ENCODE peak calls at places on chromosome 20, in six cellular contexts. O, D, M, S, U and Y are unnamed samples.

GRCh38 chr20:20780127-20780822 is 67.8 kb upstream of the RALGAPA2 start:
- DNase-seq in O (peak; percentile 33), D (peak; percentile 71), M (no peak), S (no peak), U (no peak), Y (peak; percentile 79)

GRCh38 chr20:15859061-15859460 is 714.2 kb downstream of the KIF16B start:
- DNase-seq in O (no peak), D (no peak), M (no peak), S (no peak), U (no peak), Y (no peak)

GRCh38 chr20:1660263-1660662 is 2.7 kb upstream of the SIRPG start:
- DNase-seq in O (no peak), D (no peak), M (no peak), S (no peak), U (no peak), Y (no peak)

GRCh38 chr20:1687053-1687452 is 29.5 kb upstream of the SIRPG start:
- DNase-seq in O (no peak), D (no peak), M (no peak), S (no peak), U (no peak), Y (no peak)

GRCh38 chr20:36155629-36155971 is 1.1 kb downstream of the EPB41L1 start:
- DNase-seq in O (no peak), D (no peak), M (no peak), S (no peak), U (no peak), Y (no peak)

GRCh38 chr20:32227316-32227715 is 19.6 kb downstream of the POFUT1 start:
- DNase-seq in O (no peak), D (no peak), M (no peak), S (no peak), U (no peak), Y (peak; percentile 66)

GRCh38 chr20:35039146-35039545 is 53.5 kb downstream of the TRPC4AP start:
- DNase-seq in O (no peak), D (no peak), M (no peak), S (no peak), U (no peak), Y (no peak)

GRCh38 chr20:38387953-38388352 is 41.7 kb downstream of the LBP start:
- DNase-seq in O (no peak), D (peak; percentile 11), M (no peak), S (no peak), U (no peak), Y (no peak)

GRCh38 chr20:37841991-37842390 is 60.9 kb upstream of the VSTM2L start:
- DNase-seq in O (no peak), D (no peak), M (no peak), S (peak; percentile 67), U (no peak), Y (no peak)

GRCh38 chr20:16708590-16708989 is 21.2 kb upstream of the SNRPB2 start:
- DNase-seq in O (no peak), D (no peak), M (no peak), S (no peak), U (no peak), Y (no peak)

GRCh38 chr20:43751167-43752050 is 24.6 kb upstream of the GTSF1L start:
- DNase-seq in O (no peak), D (no peak), M (peak; percentile 92), S (no peak), U (peak; percentile 64), Y (no peak)

GRCh38 chr20:4369798-4370124 is 351.9 kb upstream of the PRND start:
- DNase-seq in O (no peak), D (no peak), M (no peak), S (no peak), U (no peak), Y (no peak)

GRCh38 chr20:51586005-51586440 is 43.5 kb upstream of the NFATC2 start:
- DNase-seq in O (no peak), D (peak; percentile 90), M (peak; percentile 83), S (no peak), U (peak; percentile 89), Y (peak; percentile 90)

GRCh38 chr20:16576219-16576618 is 3.0 kb upstream of the KIF16B start:
- DNase-seq in O (no peak), D (no peak), M (no peak), S (no peak), U (no peak), Y (no peak)

GRCh38 chr20:34516874-34517542 is 786 bp downstream of the DYNLRB1 start:
- DNase-seq in O (no peak), D (peak; percentile 43), M (no peak), S (no peak), U (peak; percentile 58), Y (no peak)

GRCh38 chr20:33083544-33084340 is 4.3 kb downstream of the BPIFB4 start:
- DNase-seq in O (no peak), D (no peak), M (no peak), S (no peak), U (no peak), Y (no peak)

GRCh38 chr20:43941476-43942212 is 27.0 kb downstream of the TOX2 start:
- DNase-seq in O (no peak), D (no peak), M (peak; percentile 39), S (no peak), U (no peak), Y (no peak)

GRCh38 chr20:63032861-63033634 is 26.3 kb upstream of the BHLHE23 start:
- DNase-seq in O (peak; percentile 65), D (peak; percentile 24), M (no peak), S (no peak), U (no peak), Y (no peak)

GRCh38 chr20:42027746-42028268 is 409.6 kb upstream of the CHD6 start:
- DNase-seq in O (no peak), D (peak; percentile 10), M (no peak), S (no peak), U (no peak), Y (no peak)

GRCh38 chr20:61932199-61932592 is 133.5 kb downstream of the TAF4 start:
- DNase-seq in O (no peak), D (no peak), M (no peak), S (no peak), U (no peak), Y (no peak)

GRCh38 chr20:51394706-51395105 is 147.8 kb downstream of the NFATC2 start:
- DNase-seq in O (no peak), D (no peak), M (no peak), S (no peak), U (no peak), Y (no peak)

GRCh38 chr20:805713-806112 is 27.8 kb upstream of the FAM110A start:
- DNase-seq in O (no peak), D (peak; percentile 71), M (peak; percentile 12), S (peak; percentile 43), U (peak; percentile 19), Y (no peak)

GRCh38 chr20:460707-461106 is 1.6 kb downstream of the TBC1D20 start:
- DNase-seq in O (no peak), D (no peak), M (no peak), S (no peak), U (peak; percentile 28), Y (no peak)

GRCh38 chr20:63124782-63125580 is 91.0 kb downstream of the YTHDF1 start:
- DNase-seq in O (peak; percentile 19), D (no peak), M (no peak), S (no peak), U (no peak), Y (no peak)

GRCh38 chr20:46752639-46753235 is 43.3 kb downstream of the SLC2A10 start:
- DNase-seq in O (peak; percentile 60), D (peak; percentile 55), M (peak; percentile 62), S (peak; percentile 65), U (peak; percentile 58), Y (peak; percentile 53)

GRCh38 chr20:20096421-20096820 is 44.1 kb downstream of the CFAP61 start:
- DNase-seq in O (no peak), D (no peak), M (no peak), S (no peak), U (no peak), Y (no peak)

GRCh38 chr20:57038608-57039440 is 227.6 kb downstream of the BMP7 start:
- DNase-seq in O (no peak), D (no peak), M (no peak), S (no peak), U (peak; percentile 14), Y (no peak)

GRCh38 chr20:58880994-58881752 is 28.7 kb downstream of the GNAS start:
- DNase-seq in O (no peak), D (no peak), M (no peak), S (no peak), U (no peak), Y (no peak)

GRCh38 chr20:58884966-58885365 is 32.5 kb downstream of the GNAS start:
- DNase-seq in O (no peak), D (no peak), M (no peak), S (no peak), U (no peak), Y (no peak)

GRCh38 chr20:58882704-58883089 is 30.2 kb downstream of the GNAS start:
- DNase-seq in O (no peak), D (no peak), M (no peak), S (no peak), U (no peak), Y (no peak)

GRCh38 chr20:58880441-58880840 is 27.9 kb downstream of the GNAS start:
- DNase-seq in O (no peak), D (no peak), M (no peak), S (no peak), U (no peak), Y (no peak)

DNA sequence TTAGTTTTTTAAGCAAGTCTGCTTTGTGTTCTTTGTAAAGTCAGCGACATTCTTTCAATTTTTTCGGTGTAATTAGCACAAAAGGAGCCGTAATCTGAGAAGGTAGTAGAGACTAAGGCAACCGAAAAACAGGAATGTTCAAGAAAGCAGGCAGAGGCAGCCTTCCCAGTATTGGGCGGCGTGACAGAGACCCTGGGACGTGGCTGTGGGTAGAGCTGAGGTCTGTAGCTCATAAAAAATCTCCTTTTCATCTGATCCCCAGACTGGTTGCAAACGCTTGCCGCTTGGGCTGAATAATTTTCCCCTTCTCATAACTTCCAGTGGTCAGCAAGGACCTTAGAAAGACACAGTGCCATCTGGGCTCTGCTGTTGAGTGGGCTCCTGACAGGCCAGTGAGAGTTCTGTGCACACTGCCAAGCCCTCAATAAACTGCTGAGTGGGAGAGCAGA is 30.8 kb downstream of the GNAS start:
- DNase-seq in O (peak; percentile 44), D (no peak), M (no peak), S (peak; percentile 70), U (no peak), Y (no peak)
- H3K27me3 ChIP-seq in O (no peaks in the 10 kb centered on the region), D (no peaks in the 10 kb centered on the region), M (peaks cover 18% of the 10 kb centered on the region), S (no peaks in the 10 kb centered on the region), U (peaks cover 8% of the 10 kb centered on the region), Y (no peaks in the 10 kb centered on the region)

GRCh38 chr20:53130819-53131218 is 158.7 kb downstream of the TSHZ2 start:
- DNase-seq in O (no peak), D (no peak), M (no peak), S (no peak), U (no peak), Y (no peak)
- H3K4ac ChIP-seq in O (no peak overlapping the region), D (no peak overlapping the region), M (no peak overlapping the region), S (no peak overlapping the region), U (no peak overlapping the region), Y (no peak overlapping the region)

DNA sequence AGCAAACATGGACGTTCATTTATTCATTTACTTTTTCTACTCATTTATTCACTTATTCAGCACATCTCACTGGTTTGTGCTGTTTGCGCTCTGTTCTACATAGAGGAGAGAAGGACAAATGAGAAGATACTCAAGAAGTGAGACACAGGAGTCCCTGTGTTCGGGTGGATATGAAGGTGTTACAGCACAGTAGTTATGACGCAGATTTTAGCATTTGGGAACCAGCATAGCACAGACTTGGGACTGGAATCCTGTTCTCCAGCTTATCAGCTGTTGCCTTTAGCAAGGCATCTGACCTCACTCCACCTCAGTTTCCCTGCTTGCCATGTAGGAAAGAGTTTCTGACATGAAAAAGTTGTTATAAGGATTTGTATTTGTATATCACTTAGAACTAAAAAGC is 430.1 kb downstream of the MAFB start:
- DNase-seq in O (no peak), D (no peak), M (no peak), S (no peak), U (no peak), Y (peak; percentile 69)
- H3K27me3 ChIP-seq in O (no peaks in the 10 kb centered on the region), D (no peaks in the 10 kb centered on the region), M (peaks cover 1% of the 10 kb centered on the region), S (no peaks in the 10 kb centered on the region), U (no peaks in the 10 kb centered on the region), Y (no peaks in the 10 kb centered on the region)

GRCh38 chr20:10784337-10785183 is 110.8 kb upstream of the JAG1 start:
- DNase-seq in O (no peak), D (peak; percentile 77), M (no peak), S (no peak), U (peak; percentile 29), Y (no peak)
- H3K4ac ChIP-seq in O (no peak overlapping the region), D (peak overlapping the region; percentile 40), M (no peak overlapping the region), S (no peak overlapping the region), U (no peak overlapping the region), Y (no peak overlapping the region)